ENCODE peak calls at places on chromosomes 6 and 20, in four cellular contexts. V, F, T and P are unnamed samples.

GRCh38 chr6:96907498-96907897 is 9.8 kb upstream of the NDUFAF4 start:
- DNase-seq in V (no peak), F (no peak), T (peak), P (no peak)

GRCh38 chr6:5007531-5007930 is 3.7 kb upstream of the RPP40 start:
- DNase-seq in V (no peak), F (no peak), T (no peak), P (no peak)

GRCh38 chr20:60804918-60805631 is 447.0 kb upstream of the CDH4 start:
- DNase-seq in V (no peak), F (no peak), T (peak), P (no peak)

GRCh38 chr6:79737172-79737571 is 106.0 kb downstream of the SH3BGRL2 start:
- DNase-seq in V (peak), F (no peak), T (no peak), P (no peak)

GRCh38 chr6:110528051-110528929 is 51.9 kb upstream of the SLC22A16 start:
- DNase-seq in V (peak), F (peak), T (peak), P (peak)

GRCh38 chr20:39004508-39004907 is 42.4 kb downstream of the DHX35 start:
- DNase-seq in V (peak), F (no peak), T (peak), P (no peak)

GRCh38 chr6:144885817-144886216 is 600.7 kb downstream of the UTRN start:
- DNase-seq in V (no peak), F (no peak), T (no peak), P (no peak)

GRCh38 chr6:131740161-131740560 is 29.3 kb upstream of the CTAGE9 start:
- DNase-seq in V (no peak), F (no peak), T (no peak), P (no peak)

GRCh38 chr20:48294196-48294595 is 508.9 kb upstream of the SULF2 start:
- DNase-seq in V (no peak), F (no peak), T (no peak), P (peak)

GRCh38 chr6:123830110-123830509 is 26.4 kb downstream of the NKAIN2 start:
- DNase-seq in V (no peak), F (no peak), T (no peak), P (no peak)
- H2AFZ ChIP-seq in V (no peak), F (no peak), T (no peak), P (no peak)

DNA sequence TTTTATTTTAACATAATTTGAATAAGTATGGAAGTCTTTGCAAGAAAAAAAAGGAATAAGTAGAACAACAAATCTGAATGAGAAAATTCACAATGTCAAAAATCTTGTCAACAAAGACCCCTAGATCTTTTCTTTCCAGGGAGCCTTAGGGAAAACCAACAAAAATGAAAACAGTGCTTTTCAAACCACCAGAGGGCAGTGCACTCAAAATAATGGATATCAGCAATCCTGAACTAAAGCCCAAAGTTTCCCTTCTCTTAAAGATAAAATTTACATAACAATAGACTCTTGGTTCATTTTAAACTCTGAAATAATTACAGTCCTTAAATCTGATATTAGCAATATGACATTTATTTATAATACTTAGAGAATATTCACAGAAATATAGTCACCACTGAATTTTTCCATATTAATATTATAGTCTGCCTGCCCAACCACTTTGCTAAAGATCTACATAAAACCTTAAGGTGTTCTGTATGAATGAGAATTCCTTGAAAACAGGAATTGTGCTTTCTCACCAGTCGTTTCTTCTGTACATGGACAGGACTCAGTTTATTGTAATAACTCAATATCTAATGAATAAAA is 105.3 kb upstream of the BMP5 start:
- DNase-seq in V (peak), F (peak), T (peak), P (peak)
- TF ChIP-seq EZH2phosphoT487 in V (no peak), F (no peak), T (no peak), P (no peak)

DNA sequence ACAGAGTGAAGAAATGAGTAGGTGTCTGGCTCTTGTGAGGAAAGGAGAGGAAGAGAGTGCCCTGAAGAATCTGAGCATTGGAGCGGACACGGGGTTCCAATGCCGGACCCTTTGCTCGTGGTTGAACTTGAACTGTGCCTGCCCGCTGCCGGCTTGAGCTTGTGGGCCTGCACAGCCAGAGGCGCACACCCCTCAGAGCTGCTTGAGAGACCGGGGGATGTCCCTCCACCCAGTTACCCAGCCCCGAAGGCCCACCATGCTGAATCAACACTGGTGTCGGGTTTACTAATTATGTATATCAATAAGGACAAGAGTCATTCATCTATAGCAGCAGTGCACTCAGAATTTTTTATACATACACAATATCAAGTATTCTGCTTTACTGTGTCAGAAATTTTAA is 218.3 kb upstream of the CST7 start:
- DNase-seq in V (no peak), F (no peak), T (no peak), P (no peak)
- H2AFZ ChIP-seq in V (no peak), F (no peak), T (no peak), P (no peak)

GRCh38 chr6:37667050-37667814 is 30.5 kb downstream of the MDGA1 start:
- DNase-seq in V (peak), F (no peak), T (no peak), P (no peak)

GRCh38 chr6:37668251-37668650 is 29.4 kb downstream of the MDGA1 start:
- DNase-seq in V (no peak), F (no peak), T (no peak), P (no peak)

GRCh38 chr6:37669306-37669705 is 28.4 kb downstream of the MDGA1 start:
- DNase-seq in V (no peak), F (no peak), T (no peak), P (no peak)

GRCh38 chr6:37663016-37663810 is 34.5 kb downstream of the MDGA1 start:
- DNase-seq in V (no peak), F (no peak), T (no peak), P (no peak)

DNA sequence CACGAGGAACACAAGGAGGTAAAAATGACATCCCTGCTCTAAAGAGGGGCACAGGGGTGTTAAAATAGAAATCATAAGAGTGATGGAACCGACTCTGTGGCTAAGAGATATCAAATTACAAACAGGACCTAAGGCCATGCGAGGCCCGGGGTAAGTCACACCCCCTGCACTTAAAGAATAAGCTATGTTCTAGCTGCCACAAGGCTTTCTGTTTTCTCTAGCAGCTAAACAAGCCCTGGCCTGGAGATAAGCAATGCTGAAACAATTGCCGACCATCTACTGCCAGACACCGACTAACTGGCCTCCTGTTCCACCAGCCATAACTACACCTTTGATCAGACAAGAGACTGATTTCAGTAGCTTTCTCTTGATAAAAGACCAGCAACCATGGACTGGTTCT is 32.4 kb downstream of the MDGA1 start:
- DNase-seq in V (no peak), F (no peak), T (no peak), P (no peak)
- TF ChIP-seq EZH2phosphoT487 in V (no peak), F (no peak), T (no peak), P (no peak)